ENCODE peak calls at places on chromosome 17, in four cellular contexts. L, D, X and V are unnamed samples.

GRCh38 chr17:81429813-81430510 is 34.7 kb downstream of the BAHCC1 start:
- DNase-seq in L (peak), D (peak), X (no peak), V (peak)

GRCh38 chr17:77440571-77440981 is 299.8 kb downstream of the SEC14L1 start:
- DNase-seq in L (no peak), D (no peak), X (no peak), V (peak)

GRCh38 chr17:68468785-68469184 is 11.5 kb upstream of the WIPI1 start:
- DNase-seq in L (no peak), D (no peak), X (no peak), V (no peak)

GRCh38 chr17:82863941-82864720 is 24.3 kb upstream of the ZNF750 start:
- DNase-seq in L (no peak), D (peak), X (no peak), V (peak)

GRCh38 chr17:63116967-63117366 is 150.9 kb downstream of the TANC2 start:
- DNase-seq in L (peak), D (peak), X (no peak), V (no peak)

GRCh38 chr17:68288375-68288774 is 2.6 kb downstream of the SLC16A6 start:
- DNase-seq in L (no peak), D (no peak), X (no peak), V (no peak)

GRCh38 chr17:9200197-9200662 is 178.9 kb downstream of the NTN1 start:
- DNase-seq in L (peak), D (no peak), X (no peak), V (no peak)

GRCh38 chr17:67441052-67441738 is 64.1 kb downstream of the PITPNC1 start:
- DNase-seq in L (peak), D (peak), X (peak), V (peak)

GRCh38 chr17:78763561-78763960 is 18.5 kb downstream of the CYTH1 start:
- DNase-seq in L (no peak), D (no peak), X (no peak), V (no peak)

GRCh38 chr17:27577884-27578717 is 52.9 kb upstream of the LGALS9 start:
- DNase-seq in L (no peak), D (peak), X (no peak), V (no peak)

GRCh38 chr17:40602445-40603443 is 37.5 kb upstream of the CCR7 start:
- DNase-seq in L (no peak), D (no peak), X (no peak), V (no peak)

GRCh38 chr17:76884995-76885896 is 17.0 kb downstream of the MGAT5B start:
- DNase-seq in L (no peak), D (no peak), X (no peak), V (no peak)

GRCh38 chr17:57607553-57608120 is 137.5 kb downstream of the CCDC182 start:
- DNase-seq in L (no peak), D (peak), X (no peak), V (no peak)

GRCh38 chr17:66829386-66829864 is 5.5 kb upstream of the CACNG5 start:
- DNase-seq in L (peak), D (peak), X (peak), V (peak)

GRCh38 chr17:65346166-65346565 is 209.0 kb downstream of the RGS9 start:
- DNase-seq in L (no peak), D (peak), X (no peak), V (no peak)

GRCh38 chr17:38747385-38748328 is 479 bp downstream of the PCGF2 start:
- DNase-seq in L (peak), D (peak), X (peak), V (peak)

GRCh38 chr17:52390422-52390821 is 231.9 kb upstream of the CA10 start:
- DNase-seq in L (no peak), D (no peak), X (no peak), V (no peak)

GRCh38 chr17:67624886-67625656 is 92.7 kb upstream of the NOL11 start:
- DNase-seq in L (no peak), D (no peak), X (no peak), V (no peak)

GRCh38 chr17:66930933-66931332 is 33.6 kb upstream of the CACNG4 start:
- DNase-seq in L (no peak), D (no peak), X (no peak), V (peak)

GRCh38 chr17:59830007-59830630 is 62.6 kb downstream of the TUBD1 start:
- DNase-seq in L (no peak), D (peak), X (peak), V (no peak)

GRCh38 chr17:42891539-42892152 is 9.0 kb upstream of the G6PC1 start:
- DNase-seq in L (peak), D (peak), X (no peak), V (no peak)

GRCh38 chr17:7248811-7249210 is 2.7 kb downstream of the CTDNEP1 start:
- DNase-seq in L (no peak), D (no peak), X (no peak), V (no peak)
- H3K4me3 ChIP-seq in L (no peak), D (no peak), X (no peak), V (peak)

GRCh38 chr17:32831223-32831622 is 45.7 kb downstream of the MYO1D start:
- DNase-seq in L (no peak), D (no peak), X (no peak), V (no peak)
- H3K9ac ChIP-seq in L (no peak), D (no peak), X (no peak), V (no peak)

GRCh38 chr17:36600477-36600876 is 906 bp upstream of the MRM1 start:
- DNase-seq in L (no peak), D (no peak), X (no peak), V (no peak)
- H3K4me3 ChIP-seq in L (peak), D (peak), X (peak), V (peak)

DNA sequence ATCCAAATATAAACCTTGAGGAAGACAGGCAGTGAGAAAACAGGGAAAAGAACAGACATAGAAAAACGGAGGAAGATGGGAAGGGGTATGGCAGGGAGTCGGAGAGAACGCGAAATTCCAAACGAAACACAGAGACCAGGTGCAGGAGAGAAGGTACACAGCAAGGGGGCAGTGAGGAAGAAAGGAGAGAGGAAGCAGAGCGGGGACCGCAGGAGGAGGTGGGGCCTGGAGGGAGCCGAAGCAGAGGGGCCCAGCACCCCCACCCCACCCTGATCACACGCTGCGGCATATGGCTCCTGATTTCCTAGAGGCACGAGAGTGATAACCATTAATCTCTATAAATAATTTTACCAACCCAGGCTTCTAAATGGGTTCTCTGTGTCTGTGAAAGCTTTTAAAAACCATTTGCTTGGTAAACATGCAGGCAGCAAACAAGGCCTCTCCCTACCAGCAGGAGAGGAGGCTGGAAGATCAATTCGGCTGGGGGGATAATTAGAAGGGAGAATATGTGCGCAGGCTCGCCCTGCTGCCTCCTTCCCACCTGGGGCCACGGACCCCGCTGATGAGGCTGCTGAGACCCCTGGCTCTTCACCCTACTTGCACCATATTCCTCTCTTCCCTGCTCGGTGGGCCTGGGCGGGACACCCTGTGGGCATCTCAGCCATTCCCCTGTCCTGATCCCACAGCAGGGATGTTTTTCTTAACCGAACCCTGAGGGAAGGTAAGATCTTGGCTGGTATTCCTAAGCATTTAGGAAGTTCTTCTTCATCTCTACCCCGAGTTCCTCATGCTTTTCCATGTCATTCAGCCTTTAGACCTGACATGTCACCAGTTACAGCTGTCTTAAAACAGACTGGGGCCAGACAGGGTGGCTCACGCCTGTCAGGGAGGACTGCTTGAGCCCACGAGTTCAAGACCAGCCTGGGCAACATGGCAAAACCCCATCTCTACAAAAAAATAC is 86.7 kb downstream of the TMEM132E start:
- DNase-seq in L (peak), D (no peak), X (no peak), V (no peak)
- H3K9ac ChIP-seq in L (no peak), D (no peak), X (no peak), V (no peak)

GRCh38 chr17:4601326-4601725 is 17.0 kb downstream of the SMTNL2 start:
- DNase-seq in L (no peak), D (no peak), X (no peak), V (no peak)

GRCh38 chr17:4599505-4600281 is 15.4 kb downstream of the SMTNL2 start:
- DNase-seq in L (peak), D (no peak), X (peak), V (no peak)

GRCh38 chr17:4598776-4599504 is 14.6 kb downstream of the SMTNL2 start:
- DNase-seq in L (no peak), D (peak), X (peak), V (no peak)

GRCh38 chr17:4602041-4602440 is 17.7 kb downstream of the SMTNL2 start:
- DNase-seq in L (no peak), D (no peak), X (no peak), V (no peak)

DNA sequence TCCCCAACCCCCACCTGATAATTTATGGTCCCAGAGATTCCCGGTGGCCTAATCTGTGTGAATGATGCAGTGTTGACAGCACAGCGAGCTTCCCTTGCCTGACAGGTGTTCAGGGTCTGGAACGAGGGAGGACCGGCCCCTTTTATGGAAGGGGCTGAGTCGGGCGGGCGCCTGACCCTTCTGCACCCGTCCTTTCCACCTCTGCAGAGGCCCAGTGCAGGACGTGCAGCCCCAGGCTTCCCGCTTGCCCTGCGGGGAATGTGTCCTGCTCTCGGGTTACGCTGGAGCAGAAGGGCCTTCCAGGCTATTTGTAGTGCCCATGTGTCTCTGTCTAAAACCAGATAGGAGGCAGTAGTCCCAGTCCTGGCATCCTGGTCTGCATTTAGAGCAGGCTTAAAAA is 16.2 kb downstream of the SMTNL2 start:
- DNase-seq in L (peak), D (no peak), X (no peak), V (no peak)
- H3K4me3 ChIP-seq in L (peak), D (no peak), X (no peak), V (no peak)

GRCh38 chr17:358491-359133 is 6.0 kb upstream of the RPH3AL start:
- DNase-seq in L (no peak), D (no peak), X (no peak), V (no peak)

GRCh38 chr17:353838-354234 is 1.2 kb upstream of the RPH3AL start:
- DNase-seq in L (no peak), D (no peak), X (no peak), V (no peak)

GRCh38 chr17:354651-355556 is 2.3 kb upstream of the RPH3AL start:
- DNase-seq in L (no peak), D (no peak), X (no peak), V (no peak)

GRCh38 chr17:357634-358033 is 5.0 kb upstream of the RPH3AL start:
- DNase-seq in L (no peak), D (no peak), X (no peak), V (no peak)

DNA sequence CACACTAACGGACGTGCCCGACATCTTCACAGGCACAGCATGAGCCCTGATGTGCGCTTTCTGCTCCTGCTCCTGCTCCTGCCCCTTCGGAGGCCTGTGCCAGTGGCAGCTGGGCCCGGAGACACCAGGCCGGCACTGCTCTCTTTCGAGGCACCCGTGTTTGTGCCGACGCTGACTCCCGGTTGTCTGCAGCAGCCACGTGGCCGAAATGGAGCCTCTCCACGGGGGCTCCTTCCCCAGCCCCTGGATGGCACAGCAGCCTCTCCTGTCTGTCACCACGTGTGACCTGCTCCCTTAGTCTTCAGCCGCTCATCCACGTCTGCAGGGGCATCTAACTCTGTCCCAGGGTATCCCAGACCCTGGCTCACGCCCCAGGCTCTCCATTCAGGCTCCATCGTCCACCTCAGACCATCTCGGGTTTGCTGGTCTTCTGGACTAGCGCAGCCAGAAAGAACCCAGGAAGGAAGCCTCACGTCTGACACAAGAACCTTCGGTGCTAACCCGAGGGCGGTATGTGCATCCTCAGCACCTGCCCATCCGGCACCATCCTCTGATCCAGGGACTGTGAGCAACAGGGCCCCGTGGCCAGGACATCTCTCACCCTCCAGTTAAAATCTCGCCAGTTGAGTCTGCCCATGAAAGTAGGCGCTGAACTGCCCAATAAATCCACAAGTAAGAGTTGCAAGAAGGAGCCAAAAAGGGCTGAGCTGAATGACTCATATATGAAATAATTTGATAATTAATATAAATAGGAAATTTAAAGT is 4.2 kb upstream of the RPH3AL start:
- DNase-seq in L (no peak), D (no peak), X (no peak), V (no peak)
- H3K9ac ChIP-seq in L (no peak), D (no peak), X (no peak), V (no peak)

DNA sequence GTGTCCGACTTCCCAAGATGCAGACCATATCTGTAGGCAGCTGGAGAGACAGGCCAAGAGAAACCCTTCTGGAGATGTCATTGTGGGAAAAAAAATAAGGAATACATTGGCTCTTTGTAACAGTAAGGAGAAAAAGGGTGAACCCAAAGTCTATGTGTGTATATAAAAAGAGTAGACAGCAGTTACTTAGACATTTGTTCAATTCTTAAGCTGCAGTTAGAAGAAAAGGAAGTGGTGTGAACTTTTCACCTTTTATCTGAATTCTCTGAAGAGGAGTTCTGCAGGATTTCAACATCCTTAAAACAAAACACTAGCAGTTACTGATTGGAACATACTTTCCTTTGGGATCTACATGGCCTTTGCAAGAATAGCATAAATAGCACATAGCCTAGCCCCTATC is 21.7 kb downstream of the FAM117A start:
- DNase-seq in L (no peak), D (no peak), X (no peak), V (peak)
- H3K4me3 ChIP-seq in L (no peak), D (no peak), X (no peak), V (peak)

GRCh38 chr17:21283482-21284318 is 811 bp upstream of the MAP2K3 start:
- DNase-seq in L (peak), D (peak), X (no peak), V (no peak)
- H3K9ac ChIP-seq in L (no peak), D (peak), X (peak), V (peak)